ENCODE peak calls at places on chromosome 1, in four cellular contexts. I, A, U and P are unnamed samples.

GRCh38 chr1:27111771-27112573 is 43.0 kb downstream of the SLC9A1 start:
- DNase-seq in A (peak), I (peak), U (peak), P (peak)

GRCh38 chr1:19353596-19353995 is 41.5 kb downstream of the SLC66A1 start:
- DNase-seq in A (no peak), I (no peak), U (no peak), P (no peak)

GRCh38 chr1:19752083-19752696 is 47.5 kb downstream of the TMCO4 start:
- DNase-seq in I (no peak), U (no peak), A (no peak), P (no peak)

GRCh38 chr1:1433804-1434130 is 1.7 kb upstream of the VWA1 start:
- DNase-seq in I (peak), A (no peak), U (no peak), P (no peak)

GRCh38 chr1:21865943-21866628 is 54.0 kb downstream of the LDLRAD2 start:
- DNase-seq in I (no peak), U (no peak), A (no peak), P (no peak)

GRCh38 chr1:25676488-25676887 is 59.9 kb downstream of the MAN1C1 start:
- DNase-seq in I (no peak), A (no peak), U (no peak), P (no peak)

GRCh38 chr1:27789511-27790154 is 16.6 kb downstream of the STX12 start:
- DNase-seq in I (no peak), U (no peak), A (no peak), P (peak)

GRCh38 chr1:177983087-177983823 is 13.4 kb upstream of the SEC16B start:
- DNase-seq in U (no peak), I (no peak), A (no peak), P (no peak)

GRCh38 chr1:185567006-185567405 is 167.2 kb upstream of the HMCN1 start:
- DNase-seq in U (no peak), I (no peak), A (no peak), P (peak)

GRCh38 chr1:22745675-22746585 is 35.3 kb downstream of the EPHB2 start:
- DNase-seq in U (no peak), A (no peak), I (no peak), P (peak)

GRCh38 chr1:172117800-172118199 is 276.5 kb downstream of the DNM3 start:
- DNase-seq in U (no peak), I (no peak), A (no peak), P (no peak)

GRCh38 chr1:223680188-223680587 is 14.7 kb upstream of the CAPN8 start:
- DNase-seq in U (no peak), A (no peak), I (no peak), P (no peak)

GRCh38 chr1:92804721-92805169 is 19.8 kb upstream of the EVI5 start:
- DNase-seq in I (peak), A (peak), U (peak), P (peak)

GRCh38 chr1:12478612-12478985 is 139.4 kb downstream of the DHRS3 start:
- DNase-seq in U (no peak), A (no peak), I (no peak), P (no peak)

GRCh38 chr1:157363660-157364140 is 188.6 kb downstream of the FCRL5 start:
- DNase-seq in U (no peak), I (no peak), A (no peak), P (peak)

GRCh38 chr1:3372317-3372716 is 82.1 kb upstream of the ARHGEF16 start:
- DNase-seq in I (no peak), U (no peak), A (no peak), P (no peak)

GRCh38 chr1:117578466-117578865 is 27.4 kb upstream of the TENT5C start:
- DNase-seq in I (no peak), U (no peak), A (no peak), P (no peak)

GRCh38 chr1:209896346-209896745 is 41.7 kb upstream of the SYT14 start:
- DNase-seq in A (no peak), U (no peak), I (no peak), P (no peak)

GRCh38 chr1:26017606-26018005 is 4.0 kb upstream of the EXTL1 start:
- DNase-seq in A (no peak), I (no peak), U (peak), P (peak)

GRCh38 chr1:116494351-116494692 is 76.5 kb downstream of the CD58 start:
- DNase-seq in A (no peak), I (peak), U (no peak), P (no peak)

GRCh38 chr1:153546796-153547559 is 1.4 kb upstream of the S100A4 start:
- DNase-seq in I (peak), A (no peak), U (no peak), P (no peak)

GRCh38 chr1:201624741-201625646 is 86.1 kb downstream of the NAV1 start:
- DNase-seq in U (peak), I (peak), A (peak), P (peak)

GRCh38 chr1:30475201-30475600 is 248.2 kb downstream of the MATN1 start:
- DNase-seq in I (no peak), U (no peak), A (no peak), P (no peak)

GRCh38 chr1:224720216-224720615 is 104.1 kb downstream of the CNIH3 start:
- DNase-seq in A (no peak), U (no peak), I (no peak), P (no peak)

GRCh38 chr1:67464741-67465140 is 34.5 kb upstream of the SERBP1 start:
- DNase-seq in U (no peak), A (no peak), I (no peak), P (no peak)

GRCh38 chr1:200213392-200213791 is 185.9 kb downstream of the NR5A2 start:
- DNase-seq in I (no peak), A (no peak), U (no peak), P (no peak)

GRCh38 chr1:90336552-90337324 is 341.8 kb downstream of the ZNF326 start:
- DNase-seq in A (no peak), U (no peak), I (no peak), P (no peak)

GRCh38 chr1:243409284-243409683 is 153.4 kb downstream of the SDCCAG8 start:
- DNase-seq in U (no peak), I (no peak), A (no peak), P (no peak)

GRCh38 chr1:203442821-203443220 is 32.8 kb upstream of the PRELP start:
- DNase-seq in U (no peak), A (no peak), I (no peak), P (peak)

GRCh38 chr1:218242171-218242570 is 42.9 kb upstream of the RRP15 start:
- DNase-seq in A (no peak), I (no peak), U (no peak), P (no peak)

GRCh38 chr1:204888294-204888693 is 17.6 kb downstream of the NFASC start:
- DNase-seq in U (no peak), A (no peak), I (no peak), P (no peak)

GRCh38 chr1:155009221-155009711 is 6.7 kb downstream of the ZBTB7B start:
- DNase-seq in I (peak), U (no peak), A (no peak), P (no peak)

DNA sequence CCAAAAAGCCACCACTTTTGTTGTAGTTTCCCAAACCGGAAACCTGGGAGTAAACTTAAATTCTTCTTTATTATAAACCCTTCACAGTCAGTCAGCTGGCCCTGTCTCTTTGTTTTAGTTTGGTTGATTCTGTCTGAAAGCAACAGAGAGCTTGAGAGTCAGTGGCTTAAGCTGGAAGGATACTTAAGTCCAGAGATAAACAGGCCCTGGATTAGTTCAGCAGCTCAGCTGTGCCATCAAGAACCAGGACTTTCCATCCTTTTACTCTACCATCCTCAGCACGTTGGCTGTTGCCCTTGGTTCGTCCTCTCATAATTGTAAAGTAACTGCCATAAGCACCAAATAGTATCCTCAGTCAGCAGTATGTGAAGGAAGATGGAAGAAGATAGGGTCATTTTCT is 4.5 kb downstream of the DESI2 start:
- DNase-seq in A (no peak), U (no peak), I (no peak), P (no peak)
- TF ChIP-seq CTCF in A (no peak), U (no peak), I (no peak), P (no peak)

GRCh38 chr1:197692965-197693364 is 82.3 kb downstream of the DENND1B start:
- DNase-seq in I (no peak), A (no peak), U (no peak), P (peak)
- TF ChIP-seq CTCF in I (peak), A (no peak), U (peak), P (peak)

DNA sequence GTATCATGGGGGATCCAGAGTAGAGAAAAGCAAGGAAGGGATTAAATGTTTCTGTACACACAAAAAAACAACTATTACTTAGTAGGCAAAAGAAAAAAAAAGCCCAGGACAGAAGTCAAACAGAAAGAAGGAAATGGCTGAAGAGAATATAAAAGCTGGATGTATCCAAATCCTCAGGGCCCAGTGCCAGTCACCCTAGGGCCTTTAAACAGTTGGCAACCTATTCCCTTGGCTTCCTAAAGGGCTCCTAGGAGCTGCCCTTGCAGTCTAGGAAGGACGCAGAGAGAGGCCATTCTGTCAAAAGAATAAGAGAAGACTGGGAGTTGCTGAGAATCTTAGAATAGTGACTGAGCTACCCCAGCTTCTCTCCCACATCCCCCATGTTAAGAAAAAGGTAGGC is 5.0 kb downstream of the B4GALT3 start:
- DNase-seq in A (no peak), U (no peak), I (no peak), P (no peak)
- TF ChIP-seq CTCF in A (no peak), U (no peak), I (no peak), P (no peak)

GRCh38 chr1:230430499-230430898 is 4.4 kb upstream of the PGBD5 start:
- DNase-seq in A (no peak), U (no peak), I (no peak), P (no peak)

GRCh38 chr1:230431517-230431916 is 5.4 kb upstream of the PGBD5 start:
- DNase-seq in A (no peak), U (no peak), I (no peak), P (no peak)

GRCh38 chr1:230427981-230428380 is 1.8 kb upstream of the PGBD5 start:
- DNase-seq in U (no peak), I (no peak), A (no peak), P (no peak)

GRCh38 chr1:230427477-230427876 is 1.3 kb upstream of the PGBD5 start:
- DNase-seq in I (no peak), A (no peak), U (no peak), P (no peak)

GRCh38 chr1:230429072-230429735 is 3.1 kb upstream of the PGBD5 start:
- DNase-seq in I (no peak), A (no peak), U (no peak), P (no peak)
- TF ChIP-seq CTCF in I (no peak), A (no peak), U (no peak), P (no peak)

DNA sequence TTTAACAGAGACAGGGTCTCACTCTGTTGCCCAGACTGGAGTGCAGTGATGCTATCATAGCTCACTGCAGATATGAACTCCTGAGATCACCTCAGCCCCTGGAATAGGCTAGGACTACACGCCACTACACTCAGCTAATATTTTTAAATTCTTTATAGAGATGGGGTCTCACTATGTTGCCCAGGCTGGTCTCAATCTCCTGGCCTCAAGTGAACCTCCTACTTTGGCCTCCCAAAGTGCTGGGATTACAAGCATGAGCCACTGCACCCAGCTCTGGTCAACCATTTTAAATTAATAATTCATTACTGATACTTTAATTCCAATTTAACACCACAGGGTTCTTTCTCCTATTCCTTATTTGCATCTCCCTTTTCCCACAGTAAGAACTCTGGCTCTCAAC is 18.5 kb upstream of the EPS15 start:
- DNase-seq in U (no peak), A (no peak), I (no peak), P (no peak)
- TF ChIP-seq CTCF in U (no peak), A (no peak), I (no peak), P (no peak)

DNA sequence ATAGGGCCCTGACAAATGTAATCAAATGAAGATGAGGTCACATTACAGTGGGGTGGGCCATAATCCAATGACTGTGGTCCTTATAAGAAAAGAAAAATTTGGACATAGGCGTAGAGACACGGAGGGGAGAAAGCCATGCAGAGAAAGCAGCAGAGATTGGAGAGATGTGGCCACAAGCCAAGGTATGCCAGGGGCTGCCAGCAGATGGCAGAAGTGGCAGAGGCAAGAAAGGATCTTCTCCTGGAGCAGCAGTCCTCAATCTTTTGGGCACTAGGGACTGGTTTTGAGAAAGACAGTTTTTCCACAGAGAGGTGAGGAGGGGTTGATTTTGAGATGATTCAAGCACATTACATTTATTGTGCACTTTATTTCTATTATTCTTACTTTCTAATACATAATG is 355.1 kb downstream of the NPHP4 start:
- DNase-seq in U (no peak), I (no peak), A (peak), P (no peak)
- TF ChIP-seq CTCF in U (no peak), I (peak), A (no peak), P (peak)

DNA sequence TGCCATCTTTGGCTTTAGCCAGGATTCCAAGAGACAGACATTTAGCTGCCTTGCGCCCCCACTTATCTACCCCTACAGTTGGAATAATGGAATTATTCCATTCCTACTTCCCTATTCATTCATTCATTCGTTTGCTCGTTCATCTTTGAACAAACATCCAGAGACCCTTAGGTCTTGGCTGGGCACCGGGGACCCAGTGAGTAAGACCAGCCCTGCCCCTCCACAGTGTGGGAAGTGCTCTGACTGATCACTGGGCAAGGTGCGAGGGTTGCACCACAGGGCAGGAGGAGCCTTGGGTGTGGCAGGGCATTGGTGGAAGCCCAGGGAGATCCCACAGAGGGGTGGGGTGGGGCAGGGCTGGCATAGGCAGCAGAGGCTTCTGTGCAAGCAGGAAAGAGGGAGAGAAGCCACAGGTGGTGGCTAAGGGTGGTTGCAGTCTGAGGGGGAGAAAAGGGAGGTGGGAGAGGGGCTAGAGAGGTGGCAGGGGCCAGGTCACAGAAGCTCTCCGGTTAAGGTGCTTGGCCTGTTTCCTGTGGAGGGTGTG is 35.0 kb upstream of the TMEM61 start:
- DNase-seq in A (no peak), I (no peak), U (no peak), P (no peak)
- TF ChIP-seq CTCF in A (no peak), I (no peak), U (no peak), P (peak)

GRCh38 chr1:31689821-31690220 is 14.0 kb downstream of the COL16A1 start:
- DNase-seq in I (peak), A (no peak), U (peak), P (peak)

GRCh38 chr1:31691446-31691845 is 12.4 kb downstream of the COL16A1 start:
- DNase-seq in A (no peak), I (peak), U (no peak), P (no peak)

GRCh38 chr1:31694069-31694909 is 9.5 kb downstream of the COL16A1 start:
- DNase-seq in U (no peak), A (no peak), I (no peak), P (no peak)

GRCh38 chr1:31690921-31691320 is 12.9 kb downstream of the COL16A1 start:
- DNase-seq in A (no peak), I (no peak), U (no peak), P (no peak)

DNA sequence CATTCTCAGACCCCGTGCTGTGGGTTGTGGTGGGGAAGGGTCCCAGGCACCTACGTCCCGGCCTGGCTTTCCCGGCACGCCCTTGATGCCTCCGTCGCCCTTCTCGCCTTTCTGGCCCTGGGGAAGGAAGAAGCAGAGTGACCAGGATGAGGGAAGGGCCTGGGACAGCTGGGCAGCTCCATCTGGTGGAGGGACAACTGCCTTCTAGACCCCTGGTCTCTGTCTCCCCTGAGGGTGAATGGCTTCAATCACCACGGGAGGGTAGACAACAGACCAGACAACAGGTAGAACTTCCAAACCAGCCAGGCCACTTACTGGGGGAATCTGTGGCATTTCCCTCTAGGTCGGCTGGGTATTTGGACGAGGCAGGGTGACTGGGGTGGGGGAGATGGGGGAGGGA is 11.9 kb downstream of the COL16A1 start:
- DNase-seq in A (no peak), U (no peak), I (peak), P (no peak)
- TF ChIP-seq CTCF in A (no peak), U (no peak), I (no peak), P (no peak)

DNA sequence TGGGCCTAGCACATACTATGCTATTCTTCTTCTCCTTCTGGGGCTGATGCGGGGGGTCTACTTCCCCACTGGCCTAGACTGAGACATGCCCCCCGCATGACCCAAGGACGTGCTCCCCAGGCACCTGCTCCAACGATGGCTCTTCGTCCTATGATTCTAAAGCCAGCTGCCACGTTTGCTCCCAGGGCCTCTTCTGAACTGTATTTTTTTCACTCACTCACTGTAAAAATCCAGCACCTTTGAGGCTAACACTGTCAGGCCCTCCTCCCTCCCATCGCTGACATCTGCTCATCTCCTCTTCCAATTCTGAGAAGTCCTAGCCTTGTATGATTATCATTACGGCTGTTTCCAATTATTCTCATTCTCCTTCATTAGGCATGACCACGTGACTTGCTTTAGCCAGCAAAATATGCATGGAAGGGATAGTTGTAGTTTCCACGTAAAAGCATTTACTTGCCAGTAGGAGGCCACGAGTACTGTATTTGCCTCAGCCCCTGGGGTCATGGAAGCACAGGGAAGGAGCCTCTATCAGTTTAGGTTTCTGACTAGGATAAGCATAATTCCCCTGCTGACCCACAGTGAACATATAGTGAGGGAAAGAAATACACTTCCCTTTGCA is 19.1 kb upstream of the EDN2 start:
- DNase-seq in U (no peak), A (no peak), I (no peak), P (peak)
- TF ChIP-seq CTCF in U (peak), A (no peak), I (no peak), P (peak)

GRCh38 chr1:234231061-234231892 is 142.0 kb upstream of the COA6 start:
- DNase-seq in U (no peak), I (no peak), A (no peak), P (no peak)
- TF ChIP-seq CTCF in U (peak), I (no peak), A (no peak), P (peak)